ENCODE peak calls at places on chromosomes 7 and 10, in seven cellular contexts. U, R, I, J, E, X and H are unnamed samples.

GRCh38 chr7:48112431-48113165 is 23.5 kb downstream of the UPP1 start:
- DNase-seq in U (no peak), R (peak), I (no peak), J (no peak), E (no peak), X (no peak), H (no peak)

GRCh38 chr7:108839091-108839490 is 269.4 kb downstream of the DNAJB9 start:
- DNase-seq in U (no peak), R (no peak), I (no peak), J (no peak), E (no peak), X (no peak), H (no peak)

GRCh38 chr7:69739182-69739581 is 140.9 kb downstream of the AUTS2 start:
- DNase-seq in U (no peak), R (no peak), I (no peak), J (no peak), E (no peak), X (no peak), H (peak)

GRCh38 chr10:32204606-32205005 is 142.4 kb downstream of the EPC1 start:
- DNase-seq in U (no peak), R (peak), I (no peak), J (no peak), E (no peak), X (no peak), H (no peak)

GRCh38 chr10:113000876-113001598 is 51.0 kb downstream of the TCF7L2 start:
- DNase-seq in U (no peak), R (peak), I (no peak), J (no peak), E (peak), X (no peak), H (no peak)

GRCh38 chr10:43606323-43607198 is at the start of gene ZNF485:
- DNase-seq in U (peak), R (peak), I (peak), J (peak), E (peak), X (no peak), H (peak)

GRCh38 chr7:1425292-1426136 is 33.8 kb downstream of the MICALL2 start:
- DNase-seq in U (no peak), R (peak), I (no peak), J (peak), E (no peak), X (no peak), H (no peak)

GRCh38 chr10:110772454-110773025 is 99.2 kb upstream of the PDCD4 start:
- DNase-seq in U (no peak), R (no peak), I (no peak), J (no peak), E (no peak), X (no peak), H (no peak)

GRCh38 chr10:70510904-70511303 is 32.3 kb downstream of the PALD1 start:
- DNase-seq in U (no peak), R (no peak), I (no peak), J (no peak), E (no peak), X (no peak), H (no peak)

GRCh38 chr10:77163670-77164348 is 473.8 kb downstream of the KCNMA1 start:
- DNase-seq in U (no peak), R (peak), I (no peak), J (no peak), E (peak), X (no peak), H (no peak)

GRCh38 chr10:99583702-99584101 is 36.5 kb downstream of the SLC25A28 start:
- DNase-seq in U (no peak), R (no peak), I (no peak), J (no peak), E (no peak), X (no peak), H (no peak)

GRCh38 chr10:22624289-22624738 is 90.1 kb downstream of the PIP4K2A start:
- DNase-seq in U (no peak), R (peak), I (no peak), J (no peak), E (no peak), X (no peak), H (no peak)